ENCODE peak calls at places on chromosomes 1 and 21, in six cellular contexts. A is HFF-Myc, D is left ventricle myocardium inferior, B is adipocyte, Y is fibroblast of the aortic adventitia, O is mammary epithelial cell. T is an unnamed sample.

GRCh38 chr1:59994302-59995198 is 68.0 kb upstream of the CYP2J2 start:
- DNase-seq in B (peak; percentile 83), Y (peak; percentile 90), D (no peak), O (no peak), A (peak; percentile 27), T (peak; percentile 71)

GRCh38 chr1:205317311-205317917 is 4.1 kb downstream of the NUAK2 start:
- DNase-seq in D (peak; percentile 81), Y (no peak), B (peak; percentile 50), O (peak; percentile 68), A (no peak), T (no peak)

GRCh38 chr1:7580923-7581753 is 190.0 kb upstream of the VAMP3 start:
- DNase-seq in O (no peak), D (no peak), Y (peak; percentile 22), B (peak; percentile 38), A (no peak), T (peak; percentile 15)

GRCh38 chr1:173506437-173506836 is 29.3 kb downstream of the PRDX6 start:
- DNase-seq in O (no peak), D (no peak), B (no peak), A (no peak), Y (no peak), T (peak; percentile 11)

GRCh38 chr21:46095814-46096595 is 1.9 kb upstream of the COL6A2 start:
- DNase-seq in B (no peak), O (no peak), A (no peak), Y (no peak), D (no peak), T (no peak)

GRCh38 chr1:106717561-106717960 is 338.9 kb upstream of the PRMT6 start:
- DNase-seq in Y (no peak), B (peak; percentile 51), A (no peak), O (no peak), D (no peak), T (peak; percentile 27)

GRCh38 chr1:62321438-62321837 is 2.2 kb upstream of the KANK4 start:
- DNase-seq in D (no peak), A (peak; percentile 15), O (peak; percentile 96), B (peak; percentile 86), Y (peak; percentile 52), T (peak; percentile 33)

GRCh38 chr1:212186427-212187207 is 98.6 kb upstream of the PPP2R5A start:
- DNase-seq in Y (peak; percentile 31), O (no peak), D (no peak), A (no peak), B (no peak), T (no peak)

GRCh38 chr1:229857585-229857984 is 209.5 kb upstream of the GALNT2 start:
- DNase-seq in A (no peak), O (no peak), B (no peak), Y (no peak), D (no peak), T (peak; percentile 10)

GRCh38 chr1:151281969-151282882 is at the start of gene ZNF687:
- DNase-seq in Y (peak; percentile 100), B (peak; percentile 100), O (peak; percentile 100), A (peak; percentile 100), D (peak; percentile 100), T (peak; percentile 100)

GRCh38 chr1:183753464-183753891 is 51.4 kb upstream of the RGL1 start:
- DNase-seq in D (no peak), O (peak; percentile 78), A (no peak), B (no peak), Y (no peak), T (no peak)

GRCh38 chr1:113253979-113254378 is 136.3 kb upstream of the MAGI3 start:
- DNase-seq in A (no peak), D (no peak), O (no peak), B (no peak), Y (no peak), T (no peak)

GRCh38 chr1:41362749-41363631 is 1.8 kb downstream of the FOXO6 start:
- DNase-seq in D (no peak), B (no peak), Y (no peak), A (no peak), O (no peak), T (no peak)

GRCh38 chr1:41363632-41364320 is 2.5 kb downstream of the FOXO6 start:
- DNase-seq in A (no peak), B (no peak), D (no peak), O (no peak), Y (no peak), T (no peak)

GRCh38 chr1:41361495-41362356 is 492 bp downstream of the FOXO6 start:
- DNase-seq in B (peak; percentile 48), A (no peak), O (no peak), D (no peak), Y (no peak), T (no peak)

GRCh38 chr1:41361028-41361494 is at the start of gene FOXO6:
- DNase-seq in O (peak; percentile 95), B (peak; percentile 100), D (peak; percentile 98), Y (peak; percentile 91), A (peak; percentile 88), T (peak; percentile 98)

GRCh38 chr1:41362357-41362721 is 1.1 kb downstream of the FOXO6 start:
- DNase-seq in D (no peak), B (no peak), Y (no peak), O (no peak), A (no peak), T (no peak)
- H3K4me3 ChIP-seq in D (peak overlapping the region; percentile 76), B (no peak overlapping the region), Y (no peak overlapping the region), O (no peak overlapping the region), A (peak overlapping the region; percentile 30), T (no peak overlapping the region)

DNA sequence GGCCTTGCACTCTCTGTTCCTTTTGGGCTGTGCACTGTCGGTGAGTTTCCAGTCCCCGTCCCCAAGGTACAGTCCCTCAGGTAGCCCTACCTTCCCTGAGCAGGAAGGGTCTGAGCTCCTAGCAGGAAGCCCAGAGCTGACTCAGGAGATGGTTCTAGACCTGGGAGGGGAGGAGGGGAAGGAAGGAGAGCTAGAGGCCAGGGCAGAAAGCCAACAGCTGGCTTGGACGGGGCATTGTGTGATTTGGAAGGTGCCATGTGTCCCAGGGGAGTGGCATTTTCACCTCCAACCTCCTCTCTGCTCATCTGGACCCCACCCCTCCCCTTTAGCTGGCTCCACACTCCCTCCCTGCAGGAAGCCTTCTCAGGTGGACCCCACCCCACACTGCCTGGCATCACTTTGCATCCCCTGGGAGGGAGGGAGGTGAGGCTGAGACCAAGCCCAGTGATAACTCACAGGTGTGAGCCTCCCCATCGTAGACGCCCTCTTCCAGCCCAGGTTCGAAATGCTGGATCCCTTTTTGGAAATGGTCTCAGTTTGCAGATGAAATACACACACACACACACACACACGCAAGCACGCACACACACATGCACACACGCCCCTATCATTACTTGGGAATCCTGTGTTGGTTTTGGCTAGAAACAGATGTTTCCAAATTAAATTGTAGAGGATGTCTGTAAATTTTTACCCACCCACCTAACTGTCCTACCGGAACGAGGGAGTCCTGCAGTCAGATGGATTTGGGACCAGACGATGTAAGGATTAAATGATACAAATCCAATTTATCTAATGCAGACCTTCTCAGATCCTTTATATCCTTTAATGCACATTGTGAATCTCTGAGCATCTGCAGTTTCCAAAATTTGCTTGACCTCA is 19.7 kb upstream of the IFNLR1 start:
- DNase-seq in A (no peak), Y (no peak), B (no peak), O (no peak), D (no peak), T (no peak)
- H3K4me3 ChIP-seq in A (no peak overlapping the region), Y (no peak overlapping the region), B (no peak overlapping the region), O (no peak overlapping the region), D (no peak overlapping the region), T (no peak overlapping the region)

GRCh38 chr1:226736908-226737818 is 1.9 kb downstream of the ITPKB start:
- DNase-seq in Y (peak; percentile 17), A (no peak), O (peak; percentile 10), B (peak; percentile 71), D (peak; percentile 39), T (peak; percentile 69)

GRCh38 chr1:226735576-226735975 is 3.5 kb downstream of the ITPKB start:
- DNase-seq in B (no peak), A (no peak), O (no peak), D (no peak), Y (no peak), T (no peak)

GRCh38 chr1:226737819-226738420 is 1.2 kb downstream of the ITPKB start:
- DNase-seq in A (no peak), D (peak; percentile 47), B (peak; percentile 71), O (peak; percentile 61), Y (peak; percentile 42), T (peak; percentile 72)

GRCh38 chr1:226734611-226735153 is 4.4 kb downstream of the ITPKB start:
- DNase-seq in O (no peak), B (no peak), D (no peak), A (no peak), Y (no peak), T (no peak)

GRCh38 chr1:226736001-226736907 is 2.8 kb downstream of the ITPKB start:
- DNase-seq in D (peak; percentile 39), O (no peak), A (no peak), Y (no peak), B (no peak), T (no peak)
- H3K4me3 ChIP-seq in D (peak overlapping the region; percentile 89), O (no peak overlapping the region), A (peak overlapping the region; percentile 77), Y (no peak overlapping the region), B (no peak overlapping the region), T (peak overlapping the region; percentile 68)

GRCh38 chr21:41766883-41767605 is at the start of gene RIPK4:
- DNase-seq in A (no peak), D (no peak), B (peak; percentile 61), Y (peak; percentile 13), O (peak; percentile 93), T (peak; percentile 20)
- H3K4me3 ChIP-seq in A (peak within 1 kb of the TSS; percentile 36), D (peak within 1 kb of the TSS; percentile 53), B (peak within 1 kb of the TSS; percentile 76), Y (peak within 1 kb of the TSS; percentile 48), O (peak within 1 kb of the TSS; percentile 94), T (peak within 1 kb of the TSS; percentile 48)

GRCh38 chr1:154937051-154937987 is 800 bp upstream of the PMVK start:
- DNase-seq in A (peak; percentile 83), O (peak; percentile 93), Y (peak; percentile 98), B (peak; percentile 98), D (peak; percentile 92), T (peak; percentile 94)
- H3K4me3 ChIP-seq in A (peak overlapping the region; percentile 56), O (peak overlapping the region; percentile 71), Y (peak overlapping the region; percentile 79), B (peak overlapping the region; percentile 94), D (peak overlapping the region; percentile 75), T (peak overlapping the region; percentile 80)

T was measured in foreskin fibroblast.